ENCODE peak calls at places on chromosome 15, in nine cellular contexts. L is neural crest cell; R is HS-5; G is hypothalamus; I is dorsolateral prefrontal cortex; B is stimulated activated CD8-positive, alpha-beta memory T cell treated with anti-CD3 and anti-CD28 coated beads, Interleukin-4, amount 100 ng/mL, for 48 hours; Q is NCI-H460; A is NCI-H1417; E is activated T-helper 1 cell treated with Interleukin-2 at 50 U/mL for 16 hours. M is an unnamed sample.

GRCh38 chr15:52139599-52140462 is 27.3 kb upstream of the BCL2L10 start:
- DNase-seq in L (peak), R (no peak), G (peak), I (peak), B (peak), Q (peak), A (peak), E (peak), M (peak)

GRCh38 chr15:28974142-28974541 is 88.4 kb downstream of the APBA2 start:
- DNase-seq in L (no peak), R (no peak), G (no peak), I (no peak), B (peak), Q (no peak), A (no peak), E (no peak), M (peak)

GRCh38 chr15:59396211-59396610 is 23.5 kb upstream of the MYO1E start:
- DNase-seq in L (no peak), R (no peak), G (no peak), I (no peak), B (no peak), Q (no peak), A (no peak), E (no peak), M (no peak)

GRCh38 chr15:78040653-78041244 is 36.8 kb downstream of the TBC1D2B start:
- DNase-seq in L (no peak), R (no peak), G (no peak), I (no peak), B (no peak), Q (no peak), A (no peak), E (no peak), M (no peak)

GRCh38 chr15:39358441-39359041 is 222.3 kb upstream of the THBS1 start:
- DNase-seq in L (no peak), R (no peak), G (no peak), I (no peak), B (no peak), Q (no peak), A (no peak), E (no peak), M (no peak)

GRCh38 chr15:59516655-59517461 is 78.9 kb downstream of the FAM81A start:
- DNase-seq in L (no peak), R (no peak), G (no peak), I (no peak), B (no peak), Q (no peak), A (peak), E (no peak), M (no peak)

GRCh38 chr15:50593761-50594160 is 47.3 kb upstream of the USP50 start:
- DNase-seq in L (no peak), R (no peak), G (no peak), I (no peak), B (no peak), Q (no peak), A (no peak), E (no peak), M (no peak)

GRCh38 chr15:45179221-45179985 is 8.4 kb downstream of the SHF start:
- DNase-seq in L (no peak), R (no peak), G (no peak), I (no peak), B (peak), Q (peak), A (peak), E (no peak), M (peak)

GRCh38 chr15:54345827-54346226 is 367.6 kb downstream of the UNC13C start:
- DNase-seq in L (no peak), R (no peak), G (no peak), I (no peak), B (no peak), Q (no peak), A (no peak), E (no peak), M (no peak)

GRCh38 chr15:79837846-79838245 is 59.0 kb downstream of the MTHFS start:
- DNase-seq in L (peak), R (no peak), G (no peak), I (no peak), B (no peak), Q (no peak), A (no peak), E (no peak), M (no peak)